ENCODE peak calls at places on chromosomes 13 and 19, in four cellular contexts. D is C1 segment of cervical spinal cord, J is AG09319, A is GM04504. N is an unnamed sample.

GRCh38 chr19:10766681-10767201 is 48.9 kb downstream of the DNM2 start:
- DNase-seq in D (no peak), J (no peak), A (no peak), N (no peak)

GRCh38 chr19:18021121-18021755 is 13.3 kb downstream of the ARRDC2 start:
- DNase-seq in D (peak), J (no peak), A (peak), N (peak)

GRCh38 chr13:98141938-98142426 is 912 bp upstream of the FARP1 start:
- DNase-seq in D (no peak), J (no peak), A (no peak), N (no peak)

GRCh38 chr19:38148337-38148736 is 75.7 kb downstream of the DPF1 start:
- DNase-seq in D (no peak), J (no peak), A (no peak), N (no peak)

GRCh38 chr19:13117176-13117771 is 734 bp upstream of the TRMT1 start:
- DNase-seq in D (no peak), J (no peak), A (no peak), N (no peak)

GRCh38 chr13:51330741-51331140 is 8.8 kb upstream of the SERPINE3 start:
- DNase-seq in D (no peak), J (no peak), A (no peak), N (no peak)

GRCh38 chr13:100788540-100788939 is 113.9 kb upstream of the TMTC4 start:
- DNase-seq in D (no peak), J (no peak), A (no peak), N (no peak)

GRCh38 chr19:1063909-1064660 is 2.9 kb upstream of the ARHGAP45 start:
- DNase-seq in D (no peak), J (no peak), A (no peak), N (no peak)

GRCh38 chr19:16273005-16273404 is 51.6 kb upstream of the KLF2 start:
- DNase-seq in D (no peak), J (no peak), A (no peak), N (no peak)

GRCh38 chr13:110495376-110495775 is 66.1 kb downstream of the RAB20 start:
- DNase-seq in D (no peak), J (no peak), A (no peak), N (no peak)

GRCh38 chr19:13629687-13630357 is 123.5 kb upstream of the CACNA1A start:
- DNase-seq in D (no peak), J (no peak), A (peak), N (no peak)

GRCh38 chr13:53023246-53023645 is 5.4 kb upstream of the OLFM4 start:
- DNase-seq in D (no peak), J (no peak), A (no peak), N (no peak)

GRCh38 chr13:66574606-66575005 is 655.5 kb downstream of the PCDH9 start:
- DNase-seq in D (no peak), J (no peak), A (peak), N (no peak)

GRCh38 chr19:56969726-56970125 is 129.2 kb upstream of the PEG3 start:
- DNase-seq in D (no peak), J (no peak), A (no peak), N (no peak)

N was measured in pons.